ENCODE peak calls at places on chromosomes 16 and 17, in seven cellular contexts. W is A549, I is ovary, U is NB4, B is body of pancreas, N is suprapubic skin, G is adrenal gland. C is an unnamed sample.

GRCh38 chr17:16282522-16282921 is 65.5 kb downstream of the PIGL start:
- DNase-seq in W (peak), I (no peak), U (no peak), B (no peak), N (no peak), G (no peak), C (peak)

GRCh38 chr17:50267074-50267841 is 7.0 kb upstream of the TMEM92 start:
- DNase-seq in W (no peak), I (peak), U (no peak), B (no peak), N (no peak), G (peak), C (no peak)

GRCh38 chr17:6536053-6536452 is 20.3 kb downstream of the PITPNM3 start:
- DNase-seq in W (no peak), I (no peak), U (no peak), B (no peak), N (peak), G (no peak), C (no peak)

GRCh38 chr17:27499451-27500265 is 43.4 kb downstream of the KSR1 start:
- DNase-seq in W (no peak), I (no peak), U (no peak), B (peak), N (no peak), G (no peak), C (no peak)

GRCh38 chr16:89431158-89431584 is 59.2 kb downstream of the ANKRD11 start:
- DNase-seq in W (peak), I (peak), U (no peak), B (peak), N (no peak), G (no peak), C (no peak)

GRCh38 chr17:40331743-40332641 is 23.0 kb downstream of the RARA start:
- DNase-seq in W (peak), I (peak), U (no peak), B (peak), N (no peak), G (peak), C (peak)

GRCh38 chr17:76805319-76805718 is 62.9 kb upstream of the MGAT5B start:
- DNase-seq in W (peak), I (no peak), U (peak), B (no peak), N (no peak), G (no peak), C (no peak)

GRCh38 chr17:37648555-37648954 is 5.3 kb upstream of the DDX52 start:
- DNase-seq in W (no peak), I (no peak), U (no peak), B (no peak), N (no peak), G (no peak), C (no peak)

GRCh38 chr17:78284146-78284545 is 52.7 kb downstream of the TMEM235 start:
- DNase-seq in W (peak), I (no peak), U (peak), B (peak), N (no peak), G (no peak), C (no peak)

GRCh38 chr17:60102632-60103047 is 23.9 kb upstream of the HEATR6 start:
- DNase-seq in W (peak), I (no peak), U (peak), B (peak), N (no peak), G (no peak), C (no peak)

GRCh38 chr16:2952679-2953078 is 11.4 kb upstream of the KREMEN2 start:
- DNase-seq in W (no peak), I (no peak), U (no peak), B (no peak), N (no peak), G (no peak), C (no peak)

GRCh38 chr16:56347670-56348069 is 77.7 kb downstream of the AMFR start:
- DNase-seq in W (no peak), I (no peak), U (no peak), B (no peak), N (no peak), G (no peak), C (no peak)

GRCh38 chr17:75077490-75078096 is 10.2 kb upstream of the SLC16A5 start:
- DNase-seq in W (no peak), I (peak), U (no peak), B (peak), N (no peak), G (peak), C (no peak)

GRCh38 chr16:54066451-54067056 is 220.0 kb downstream of the IRX3 start:
- DNase-seq in W (no peak), I (no peak), U (peak), B (no peak), N (no peak), G (peak), C (peak)

GRCh38 chr17:43814714-43815113 is 18.2 kb downstream of the MPP3 start:
- DNase-seq in W (peak), I (no peak), U (no peak), B (no peak), N (no peak), G (no peak), C (peak)

GRCh38 chr16:75323928-75324327 is 72.5 kb upstream of the BCAR1 start:
- DNase-seq in W (no peak), I (no peak), U (no peak), B (no peak), N (no peak), G (no peak), C (no peak)

GRCh38 chr17:29155235-29155965 is 24.8 kb downstream of the MYO18A start:
- DNase-seq in W (peak), I (no peak), U (peak), B (peak), N (no peak), G (peak), C (peak)

GRCh38 chr16:9437115-9437514 is 345.7 kb downstream of the HAPSTR1 start:
- DNase-seq in W (peak), I (no peak), U (peak), B (no peak), N (no peak), G (no peak), C (no peak)

GRCh38 chr16:88936913-88937666 is 39.9 kb downstream of the CBFA2T3 start:
- DNase-seq in W (no peak), I (no peak), U (no peak), B (no peak), N (no peak), G (no peak), C (no peak)

GRCh38 chr16:4316732-4317461 is 1.0 kb downstream of the GLIS2 start:
- DNase-seq in W (peak), I (peak), U (no peak), B (peak), N (no peak), G (peak), C (peak)

GRCh38 chr17:76497979-76498885 is 3.0 kb downstream of the RHBDF2 start:
- DNase-seq in W (peak), I (peak), U (no peak), B (peak), N (no peak), G (peak), C (peak)

GRCh38 chr17:43169561-43170139 is 1.4 kb upstream of the NBR1 start:
- DNase-seq in W (peak), I (peak), U (peak), B (peak), N (no peak), G (peak), C (peak)

GRCh38 chr17:46975287-46975686 is 3.8 kb downstream of the RPRML start:
- DNase-seq in W (no peak), I (no peak), U (peak), B (no peak), N (no peak), G (no peak), C (no peak)

GRCh38 chr17:63071797-63072196 is 105.8 kb downstream of the TANC2 start:
- DNase-seq in W (no peak), I (no peak), U (no peak), B (no peak), N (no peak), G (no peak), C (no peak)

GRCh38 chr16:67804853-67805542 is 1.4 kb downstream of the RANBP10 start:
- DNase-seq in W (no peak), I (no peak), U (no peak), B (no peak), N (no peak), G (no peak), C (no peak)

GRCh38 chr16:67803894-67804293 is 2.5 kb downstream of the RANBP10 start:
- DNase-seq in W (no peak), I (no peak), U (peak), B (no peak), N (no peak), G (no peak), C (no peak)

GRCh38 chr16:67796099-67796718 is 10.2 kb downstream of the RANBP10 start:
- DNase-seq in W (no peak), I (no peak), U (no peak), B (no peak), N (no peak), G (no peak), C (no peak)

GRCh38 chr16:67801889-67802288 is 4.5 kb downstream of the RANBP10 start:
- DNase-seq in W (no peak), I (no peak), U (no peak), B (no peak), N (no peak), G (no peak), C (no peak)

GRCh38 chr16:67800252-67801046 is 5.9 kb downstream of the RANBP10 start:
- DNase-seq in W (no peak), I (no peak), U (no peak), B (no peak), N (no peak), G (peak), C (no peak)
- TF ChIP-seq POLR2A in W (no peak), I (no peak), U (no peak), B (no peak), N (no peak), G (no peak), C (no peak)

DNA sequence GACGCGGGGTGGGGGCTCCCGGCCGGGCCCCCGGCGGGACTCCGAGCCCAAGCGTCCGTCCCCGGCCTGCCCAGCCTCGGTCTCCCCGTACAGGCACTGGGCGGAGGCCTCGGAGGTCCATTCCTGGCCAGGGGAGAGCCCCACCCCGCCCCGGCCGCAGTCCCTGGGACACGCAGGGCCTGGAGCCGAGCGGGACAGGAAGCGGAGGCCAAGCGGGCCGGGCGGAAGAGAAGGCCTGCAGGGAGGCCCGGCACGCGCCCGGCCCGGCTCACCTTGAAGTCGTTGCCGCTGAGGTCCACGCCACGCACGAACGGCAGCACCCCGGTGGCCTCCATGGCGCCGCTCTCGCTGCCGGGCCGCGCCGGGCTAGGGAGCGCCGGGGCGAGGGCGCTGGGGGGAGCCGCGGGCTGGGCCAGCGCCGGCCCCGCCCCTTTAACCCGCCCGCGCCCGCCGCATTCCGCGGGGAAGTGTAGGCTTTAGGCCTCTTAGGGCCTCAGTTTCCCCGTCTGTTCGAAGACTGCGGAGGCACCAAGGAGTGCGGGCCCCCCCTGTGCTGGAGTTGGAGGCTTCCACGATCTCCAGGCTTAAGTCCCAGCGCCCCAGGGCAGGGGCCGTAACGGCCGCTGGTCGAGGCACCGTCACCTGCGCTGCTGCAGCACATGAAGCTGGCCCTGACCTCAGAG is at the start of gene FLII:
- DNase-seq in W (peak), I (peak), U (peak), B (peak), N (no peak), G (peak), C (no peak)
- TF ChIP-seq POLR2A in W (peak), I (peak), U (peak), B (peak), N (no peak), G (peak), C (peak)

DNA sequence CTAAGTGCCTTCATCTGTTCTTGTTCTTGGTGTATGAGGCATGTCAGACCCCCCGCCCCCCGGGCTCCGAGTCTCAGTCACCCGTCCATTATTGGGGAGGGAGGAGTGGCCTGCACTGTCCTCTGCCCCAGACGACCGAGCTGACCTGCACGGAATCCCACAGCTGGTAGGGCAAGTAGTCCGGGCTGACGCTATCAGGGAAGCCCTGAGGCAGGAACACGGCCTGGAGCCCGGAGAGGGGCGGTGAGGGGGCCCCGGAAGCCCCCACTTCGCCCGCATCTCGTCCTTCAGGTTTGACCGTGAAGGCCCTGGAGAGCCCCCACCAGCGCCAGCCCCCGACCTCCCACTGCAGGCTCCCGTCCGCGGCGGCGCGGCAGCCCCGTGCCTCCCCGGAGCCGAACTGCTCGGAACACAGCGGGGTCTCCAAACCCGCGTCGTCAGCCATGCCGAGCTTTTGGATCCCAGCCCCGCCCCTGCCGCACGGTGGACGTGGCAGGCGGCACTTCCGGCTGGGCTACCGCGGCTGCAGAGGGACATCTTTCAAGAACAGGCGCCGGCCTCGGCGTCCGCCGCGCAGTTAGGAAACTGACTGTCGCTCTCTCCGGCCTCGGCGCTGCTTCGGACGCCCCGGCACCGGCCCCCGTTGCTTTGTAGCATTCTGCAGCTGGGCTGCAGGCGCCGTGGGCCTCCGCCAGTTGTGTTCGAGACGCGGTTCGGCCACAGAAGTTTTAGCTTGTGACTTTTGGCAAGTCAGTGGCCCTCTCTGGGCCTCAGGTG is at the start of gene RUSF1:
- DNase-seq in W (peak), I (peak), U (peak), B (peak), N (peak), G (peak), C (peak)
- TF ChIP-seq POLR2A in W (peak), I (peak), U (peak), B (peak), N (peak), G (peak), C (peak)

DNA sequence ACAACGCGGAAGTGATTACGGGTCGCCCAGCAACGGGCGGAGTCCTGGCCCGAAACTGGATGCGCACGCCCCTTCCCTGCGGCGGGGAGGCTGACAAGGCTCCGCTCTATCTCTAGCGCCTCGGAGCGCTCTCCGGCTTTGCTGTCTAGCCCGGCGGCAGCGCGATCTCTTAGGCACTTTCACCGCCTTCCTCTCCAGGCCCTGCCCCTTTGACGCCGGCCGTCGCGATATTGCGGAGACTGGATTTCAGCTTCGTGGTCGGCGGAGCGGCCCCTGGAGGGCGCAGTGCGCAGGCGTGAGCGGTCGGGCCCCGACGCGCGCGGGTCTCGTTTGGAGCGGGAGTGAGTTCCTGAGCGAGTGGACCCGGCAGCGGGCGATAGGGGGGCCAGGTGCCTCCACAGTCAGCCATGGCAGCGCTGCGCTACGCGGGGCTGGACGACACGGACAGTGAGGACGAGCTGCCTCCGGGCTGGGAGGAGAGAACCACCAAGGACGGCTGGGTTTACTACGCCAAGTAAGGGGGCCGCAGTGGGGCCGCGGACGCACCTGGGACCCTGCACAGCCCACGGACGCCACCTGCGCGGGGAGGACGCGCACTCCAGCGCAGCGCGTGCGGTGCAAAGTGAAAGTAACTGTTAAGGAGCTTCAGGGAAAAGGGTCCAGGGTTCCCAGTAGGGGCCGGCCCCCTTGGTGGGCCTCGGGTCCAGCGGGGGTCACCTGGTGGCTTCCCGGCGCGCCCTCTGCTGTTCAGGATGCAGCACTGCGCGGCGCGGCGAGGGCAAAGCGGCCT is at the start of gene WWOX:
- DNase-seq in W (peak), I (peak), U (peak), B (peak), N (peak), G (peak), C (peak)
- TF ChIP-seq POLR2A in W (peak), I (peak), U (peak), B (peak), N (no peak), G (peak), C (peak)

GRCh38 chr17:9002610-9003354 is 18.5 kb upstream of the NTN1 start:
- DNase-seq in W (peak), I (no peak), U (no peak), B (no peak), N (no peak), G (no peak), C (no peak)
- TF ChIP-seq POLR2A in W (no peak), I (no peak), U (no peak), B (peak), N (no peak), G (no peak), C (no peak)

C was measured in H54.